ENCODE peak calls at places on chromosomes 11 and 22, in six cellular contexts. One of them, this sample, is unnamed.

GRCh38 chr22:20624161-20624616 is 116.8 kb downstream of the MED15 start:
- DNase-seq in breast epithelium: no peak
- DNase-seq in MV-4-11: no peak
- DNase-seq in body of pancreas: no peak
- DNase-seq in epithelial cell of esophagus: peak
- DNase-seq in right cardiac atrium: no peak
- DNase-seq in this sample: no peak

GRCh38 chr11:13098890-13099289 is 89.8 kb downstream of the RASSF10 start:
- DNase-seq in MV-4-11: no peak
- DNase-seq in breast epithelium: no peak
- DNase-seq in body of pancreas: no peak
- DNase-seq in right cardiac atrium: no peak
- DNase-seq in epithelial cell of esophagus: peak
- DNase-seq in this sample: no peak

GRCh38 chr11:42049650-42050049 is 590.2 kb upstream of the LRRC4C start:
- DNase-seq in MV-4-11: peak
- DNase-seq in epithelial cell of esophagus: no peak
- DNase-seq in breast epithelium: no peak
- DNase-seq in body of pancreas: no peak
- DNase-seq in right cardiac atrium: no peak
- DNase-seq in this sample: no peak

GRCh38 chr11:8759634-8760033 is 77.0 kb downstream of the RPL27A start:
- DNase-seq in body of pancreas: peak
- DNase-seq in right cardiac atrium: peak
- DNase-seq in breast epithelium: no peak
- DNase-seq in MV-4-11: no peak
- DNase-seq in epithelial cell of esophagus: no peak
- DNase-seq in this sample: no peak

GRCh38 chr11:116543099-116543498 is 229.7 kb downstream of the BUD13 start:
- DNase-seq in epithelial cell of esophagus: no peak
- DNase-seq in right cardiac atrium: no peak
- DNase-seq in MV-4-11: no peak
- DNase-seq in breast epithelium: no peak
- DNase-seq in body of pancreas: no peak
- DNase-seq in this sample: no peak

GRCh38 chr11:71372693-71373657 is 75.2 kb downstream of the DHCR7 start:
- DNase-seq in body of pancreas: no peak
- DNase-seq in epithelial cell of esophagus: peak
- DNase-seq in breast epithelium: no peak
- DNase-seq in MV-4-11: peak
- DNase-seq in right cardiac atrium: no peak
- DNase-seq in this sample: no peak

GRCh38 chr11:69339916-69340565 is 46.1 kb downstream of the MYEOV start:
- DNase-seq in body of pancreas: no peak
- DNase-seq in breast epithelium: peak
- DNase-seq in epithelial cell of esophagus: no peak
- DNase-seq in right cardiac atrium: no peak
- DNase-seq in MV-4-11: no peak
- DNase-seq in this sample: no peak

GRCh38 chr11:64654958-64655541 is 64.0 kb downstream of the SLC22A12 start:
- DNase-seq in breast epithelium: no peak
- DNase-seq in right cardiac atrium: peak
- DNase-seq in epithelial cell of esophagus: no peak
- DNase-seq in MV-4-11: peak
- DNase-seq in body of pancreas: no peak
- DNase-seq in this sample: no peak

GRCh38 chr22:44057411-44057987 is 33.4 kb downstream of the PARVB start:
- DNase-seq in breast epithelium: no peak
- DNase-seq in epithelial cell of esophagus: no peak
- DNase-seq in MV-4-11: no peak
- DNase-seq in body of pancreas: peak
- DNase-seq in right cardiac atrium: peak
- DNase-seq in this sample: peak

GRCh38 chr11:66089067-66089466 is 19.0 kb downstream of the PACS1 start:
- DNase-seq in right cardiac atrium: no peak
- DNase-seq in epithelial cell of esophagus: no peak
- DNase-seq in MV-4-11: no peak
- DNase-seq in body of pancreas: no peak
- DNase-seq in breast epithelium: no peak
- DNase-seq in this sample: no peak

GRCh38 chr11:112780351-112781043 is 180.7 kb upstream of the NCAM1 start:
- DNase-seq in MV-4-11: no peak
- DNase-seq in epithelial cell of esophagus: peak
- DNase-seq in body of pancreas: no peak
- DNase-seq in right cardiac atrium: peak
- DNase-seq in breast epithelium: no peak
- DNase-seq in this sample: no peak

GRCh38 chr22:30876925-30877553 is 91.5 kb downstream of the MORC2 start:
- DNase-seq in MV-4-11: no peak
- DNase-seq in body of pancreas: peak
- DNase-seq in breast epithelium: no peak
- DNase-seq in right cardiac atrium: peak
- DNase-seq in epithelial cell of esophagus: no peak
- DNase-seq in this sample: peak

GRCh38 chr22:42848941-42849340 is 8.1 kb downstream of the ARFGAP3 start:
- DNase-seq in breast epithelium: no peak
- DNase-seq in body of pancreas: peak
- DNase-seq in epithelial cell of esophagus: no peak
- DNase-seq in MV-4-11: no peak
- DNase-seq in right cardiac atrium: no peak
- DNase-seq in this sample: no peak

GRCh38 chr11:73159981-73160777 is 18.1 kb upstream of the FCHSD2 start:
- DNase-seq in body of pancreas: no peak
- DNase-seq in right cardiac atrium: no peak
- DNase-seq in breast epithelium: no peak
- DNase-seq in epithelial cell of esophagus: peak
- DNase-seq in MV-4-11: no peak
- DNase-seq in this sample: no peak

GRCh38 chr11:32704775-32705174 is 89.7 kb downstream of the CCDC73 start:
- DNase-seq in right cardiac atrium: no peak
- DNase-seq in epithelial cell of esophagus: no peak
- DNase-seq in breast epithelium: no peak
- DNase-seq in MV-4-11: no peak
- DNase-seq in body of pancreas: no peak
- DNase-seq in this sample: no peak

GRCh38 chr11:117479372-117479771 is 151.7 kb downstream of the CEP164 start:
- DNase-seq in epithelial cell of esophagus: no peak
- DNase-seq in right cardiac atrium: no peak
- DNase-seq in breast epithelium: no peak
- DNase-seq in body of pancreas: peak
- DNase-seq in MV-4-11: no peak
- DNase-seq in this sample: no peak

GRCh38 chr11:67451658-67451976 is 912 bp downstream of the GPR152 start:
- DNase-seq in MV-4-11: no peak
- DNase-seq in body of pancreas: no peak
- DNase-seq in right cardiac atrium: no peak
- DNase-seq in breast epithelium: no peak
- DNase-seq in epithelial cell of esophagus: no peak
- DNase-seq in this sample: no peak

GRCh38 chr11:33668468-33668825 is 32.2 kb downstream of the C11orf91 start:
- DNase-seq in MV-4-11: no peak
- DNase-seq in breast epithelium: no peak
- DNase-seq in body of pancreas: no peak
- DNase-seq in right cardiac atrium: no peak
- DNase-seq in epithelial cell of esophagus: no peak
- DNase-seq in this sample: no peak

GRCh38 chr11:36126703-36127102 is 162.5 kb downstream of the COMMD9 start:
- DNase-seq in body of pancreas: no peak
- DNase-seq in epithelial cell of esophagus: no peak
- DNase-seq in breast epithelium: no peak
- DNase-seq in right cardiac atrium: no peak
- DNase-seq in MV-4-11: no peak
- DNase-seq in this sample: no peak